ENCODE peak calls at places on chromosome 7, in seven cellular contexts. V, U, F, B, W, K and X are unnamed samples.

GRCh38 chr7:77685219-77685618 is 11.0 kb upstream of the RSBN1L start:
- DNase-seq in V (peak), U (no peak), F (peak), B (peak), W (peak), K (no peak), X (peak)

GRCh38 chr7:45086348-45087065 is 2.3 kb downstream of the NACAD start:
- DNase-seq in V (no peak), U (no peak), F (no peak), B (no peak), W (no peak), K (no peak), X (no peak)

GRCh38 chr7:151740180-151740845 is 136.6 kb downstream of the PRKAG2 start:
- DNase-seq in V (no peak), U (no peak), F (no peak), B (no peak), W (no peak), K (peak), X (no peak)

GRCh38 chr7:19116121-19117080 is 1.0 kb downstream of the TWIST1 start:
- DNase-seq in V (peak), U (no peak), F (peak), B (peak), W (no peak), K (peak), X (peak)

GRCh38 chr7:101677421-101678137 is 48.5 kb upstream of the MYL10 start:
- DNase-seq in V (peak), U (no peak), F (peak), B (no peak), W (no peak), K (no peak), X (peak)

GRCh38 chr7:94060772-94061171 is 56.6 kb upstream of the BET1 start:
- DNase-seq in V (peak), U (no peak), F (no peak), B (no peak), W (no peak), K (no peak), X (peak)

GRCh38 chr7:36276428-36277246 is 113.0 kb upstream of the ANLN start:
- DNase-seq in V (no peak), U (no peak), F (no peak), B (no peak), W (peak), K (no peak), X (no peak)

GRCh38 chr7:127256326-127256725 is 3.6 kb upstream of the GRM8 start:
- DNase-seq in V (no peak), U (no peak), F (no peak), B (no peak), W (no peak), K (no peak), X (no peak)

GRCh38 chr7:29805031-29805430 is 1.3 kb upstream of the WIPF3 start:
- DNase-seq in V (no peak), U (no peak), F (no peak), B (no peak), W (no peak), K (no peak), X (no peak)

GRCh38 chr7:29808075-29808786 is 1.9 kb downstream of the WIPF3 start:
- DNase-seq in V (no peak), U (no peak), F (no peak), B (no peak), W (no peak), K (no peak), X (no peak)

GRCh38 chr7:29807179-29807841 is 1.0 kb downstream of the WIPF3 start:
- DNase-seq in V (peak), U (peak), F (peak), B (no peak), W (peak), K (peak), X (peak)

GRCh38 chr7:29806793-29807178 is 478 bp downstream of the WIPF3 start:
- DNase-seq in V (no peak), U (no peak), F (peak), B (no peak), W (no peak), K (peak), X (no peak)

DNA sequence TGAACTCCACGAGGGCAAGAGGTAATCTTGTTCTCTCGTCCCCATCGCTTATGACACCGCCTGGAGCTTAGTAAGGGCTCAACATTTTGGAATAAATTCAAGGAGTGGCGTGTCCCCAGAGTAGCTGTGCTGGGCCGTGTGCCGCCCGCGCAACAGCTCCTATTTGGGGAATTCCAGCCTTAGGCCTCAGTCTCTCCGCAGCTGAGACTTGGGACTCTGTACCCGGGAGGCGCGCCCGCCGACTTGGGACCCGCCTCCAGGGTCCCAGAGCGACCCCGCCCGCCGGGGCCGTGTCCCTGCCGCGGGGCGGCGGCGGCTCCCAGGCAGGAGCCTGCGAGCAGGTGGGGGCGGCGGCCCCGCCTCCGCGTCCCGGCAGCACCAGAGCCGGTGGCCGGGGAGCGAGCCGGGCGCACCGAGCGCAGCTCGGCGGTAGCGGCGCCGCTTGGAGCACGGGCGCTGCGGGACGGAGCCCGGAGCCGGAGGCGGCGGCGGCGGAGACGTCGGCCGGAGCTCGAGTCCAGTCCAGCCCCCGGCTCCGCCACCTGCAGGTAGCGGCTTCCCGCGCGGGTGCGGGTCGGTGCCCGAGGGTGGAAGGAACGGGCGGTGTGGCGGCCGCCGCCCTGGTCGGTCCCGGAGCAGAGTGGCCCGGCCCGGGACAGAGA is at the start of gene WIPF3:
- DNase-seq in V (peak), U (peak), F (peak), B (peak), W (peak), K (peak), X (peak)
- H3K4me3 ChIP-seq in V (peak), U (peak), F (peak), B (peak), W (peak), K (peak), X (peak)

DNA sequence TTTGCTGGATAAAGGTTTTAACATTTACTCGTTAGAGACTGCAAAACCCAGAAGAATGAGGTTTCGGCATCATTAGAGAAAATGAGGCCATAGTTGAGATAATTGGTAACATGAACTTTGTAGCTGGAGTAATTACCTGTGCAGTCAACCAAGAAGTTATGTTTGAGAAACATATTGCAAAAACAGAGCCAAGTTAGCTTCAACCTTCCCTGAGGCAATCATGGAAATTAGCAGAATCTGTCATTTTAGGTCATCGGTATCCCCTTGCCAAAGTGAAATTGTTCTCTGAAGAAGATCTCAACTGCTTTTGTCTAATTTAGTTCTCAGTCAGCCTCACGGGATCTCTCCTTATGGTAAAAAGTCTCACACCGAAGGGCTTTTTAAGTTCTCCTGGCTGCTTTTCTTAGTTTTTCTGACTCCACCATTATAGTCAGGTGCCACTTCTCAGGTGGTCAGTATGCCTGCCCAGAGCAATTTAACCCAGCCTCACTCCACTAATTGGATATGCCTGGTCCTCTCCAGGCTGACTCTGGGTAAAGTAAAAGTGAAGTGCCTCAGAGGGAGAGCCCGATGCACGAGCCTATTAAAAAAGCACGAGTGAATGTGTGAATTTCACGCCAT is 52.5 kb downstream of the NRCAM start:
- DNase-seq in V (no peak), U (no peak), F (no peak), B (no peak), W (no peak), K (no peak), X (no peak)
- TF ChIP-seq EZH2phosphoT487 in V (no peak), U (no peak), F (no peak), B (no peak), W (no peak), K (no peak), X (no peak)

DNA sequence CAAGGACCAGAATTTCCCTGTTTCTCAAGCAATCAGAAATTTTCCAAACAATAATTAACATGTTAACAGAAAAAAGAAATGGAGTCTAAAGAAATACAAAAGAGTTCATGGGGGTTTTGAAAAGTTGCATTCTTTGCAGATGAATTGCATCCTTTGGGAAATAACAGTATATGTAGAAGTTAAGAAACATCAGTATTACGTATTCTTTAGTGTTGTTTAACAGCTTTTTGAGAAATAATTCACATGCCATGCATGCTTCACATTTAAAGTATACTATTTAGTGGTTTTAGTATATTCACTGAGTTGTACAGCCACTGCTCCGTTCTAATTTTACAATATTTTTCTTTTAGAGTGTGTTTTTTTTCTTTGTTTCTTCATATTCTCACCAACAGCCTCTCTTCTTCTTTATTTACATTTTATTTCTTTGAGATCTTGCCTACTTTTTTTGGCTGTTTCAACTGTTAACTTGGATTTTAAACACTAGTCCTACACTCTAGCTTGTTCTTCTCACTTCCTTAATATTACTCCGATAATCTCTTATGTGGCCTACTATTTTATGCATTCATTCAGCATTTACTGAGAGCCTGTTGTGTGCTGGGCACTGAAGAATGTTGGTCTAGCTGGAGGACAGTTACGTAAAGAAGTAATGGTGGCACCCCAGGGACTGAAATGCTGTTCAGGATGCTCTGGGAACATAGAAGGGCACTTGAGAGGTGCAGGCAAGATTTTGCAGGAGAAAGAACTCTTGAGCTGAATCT is 330.1 kb downstream of the EXOC4 start:
- DNase-seq in V (peak), U (no peak), F (no peak), B (no peak), W (no peak), K (no peak), X (no peak)
- TF ChIP-seq EZH2 in V (no peak), U (no peak), F (no peak), B (no peak), W (no peak), K (no peak), X (no peak)

GRCh38 chr7:128941946-128942526 is 4.3 kb downstream of the IRF5 start:
- DNase-seq in V (no peak), U (no peak), F (no peak), B (no peak), W (no peak), K (no peak), X (no peak)

GRCh38 chr7:128939075-128939860 is 1.5 kb downstream of the IRF5 start:
- DNase-seq in V (no peak), U (no peak), F (no peak), B (peak), W (no peak), K (no peak), X (no peak)

GRCh38 chr7:128939861-128940410 is 2.2 kb downstream of the IRF5 start:
- DNase-seq in V (no peak), U (no peak), F (no peak), B (peak), W (no peak), K (no peak), X (no peak)

GRCh38 chr7:128941323-128941890 is 3.7 kb downstream of the IRF5 start:
- DNase-seq in V (no peak), U (no peak), F (no peak), B (no peak), W (no peak), K (no peak), X (no peak)

DNA sequence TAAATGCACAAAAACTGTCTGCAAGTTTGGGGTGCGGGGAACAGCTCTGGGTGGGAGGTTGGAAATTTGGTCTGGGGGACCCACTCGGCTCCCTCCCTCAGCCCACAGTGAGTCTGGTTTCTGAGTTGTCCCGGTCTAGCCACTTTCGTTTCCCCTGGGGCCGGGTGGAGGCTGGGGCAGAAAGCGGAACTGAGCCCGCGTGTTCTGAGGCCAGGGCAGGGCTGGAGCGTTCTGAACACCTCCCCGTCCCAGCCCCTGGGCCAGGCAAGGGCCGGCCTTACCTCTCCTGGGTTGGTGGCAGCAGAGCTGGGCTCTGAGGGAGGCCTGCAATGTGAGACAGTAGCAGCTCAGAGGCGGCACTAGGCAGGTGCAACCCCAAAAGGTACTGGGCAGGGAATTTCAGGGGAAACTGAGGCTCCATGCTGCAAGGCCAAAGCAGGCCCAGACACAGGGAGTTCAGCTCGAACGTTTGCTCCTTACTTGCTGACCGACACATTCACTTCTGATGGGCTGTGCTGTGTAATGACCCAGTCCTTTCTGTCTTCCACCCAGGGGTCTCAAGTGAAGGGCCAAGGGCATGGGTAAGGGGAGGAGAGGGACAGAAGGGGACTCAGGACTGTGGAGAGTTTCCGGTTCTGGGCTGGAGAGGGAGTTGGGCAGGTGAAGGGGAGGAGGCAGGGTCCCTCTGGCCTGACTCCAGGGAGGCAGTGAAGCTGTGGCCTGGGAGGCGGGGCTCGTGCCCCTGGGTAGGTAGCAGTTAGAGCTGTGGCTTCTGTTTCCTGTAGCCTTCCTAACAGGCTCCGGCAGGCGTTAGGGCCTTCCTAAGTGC is 3.0 kb downstream of the IRF5 start:
- DNase-seq in V (no peak), U (no peak), F (no peak), B (peak), W (no peak), K (no peak), X (no peak)
- H3K4me3 ChIP-seq in V (no peak), U (no peak), F (no peak), B (peak), W (no peak), K (no peak), X (no peak)

GRCh38 chr7:16494955-16495719 is 29.6 kb upstream of the SOSTDC1 start:
- DNase-seq in V (no peak), U (no peak), F (no peak), B (no peak), W (no peak), K (no peak), X (peak)
- TF ChIP-seq EZH2phosphoT487 in V (no peak), U (no peak), F (no peak), B (no peak), W (no peak), K (no peak), X (no peak)

GRCh38 chr7:114086906-114087651 is 168.3 kb upstream of the PPP1R3A start:
- DNase-seq in V (peak), U (no peak), F (peak), B (peak), W (peak), K (peak), X (no peak)

GRCh38 chr7:114088541-114088940 is 169.7 kb upstream of the PPP1R3A start:
- DNase-seq in V (no peak), U (no peak), F (no peak), B (no peak), W (no peak), K (no peak), X (no peak)

GRCh38 chr7:114085592-114086490 is 167.0 kb upstream of the PPP1R3A start:
- DNase-seq in V (peak), U (peak), F (peak), B (peak), W (peak), K (peak), X (peak)

GRCh38 chr7:114086491-114086905 is 167.7 kb upstream of the PPP1R3A start:
- DNase-seq in V (peak), U (no peak), F (peak), B (peak), W (peak), K (peak), X (no peak)

GRCh38 chr7:114087674-114088539 is 169.1 kb upstream of the PPP1R3A start:
- DNase-seq in V (peak), U (no peak), F (peak), B (peak), W (peak), K (peak), X (no peak)
- TF ChIP-seq EZH2 in V (no peak), U (no peak), F (peak), B (no peak), W (no peak), K (peak), X (no peak)

DNA sequence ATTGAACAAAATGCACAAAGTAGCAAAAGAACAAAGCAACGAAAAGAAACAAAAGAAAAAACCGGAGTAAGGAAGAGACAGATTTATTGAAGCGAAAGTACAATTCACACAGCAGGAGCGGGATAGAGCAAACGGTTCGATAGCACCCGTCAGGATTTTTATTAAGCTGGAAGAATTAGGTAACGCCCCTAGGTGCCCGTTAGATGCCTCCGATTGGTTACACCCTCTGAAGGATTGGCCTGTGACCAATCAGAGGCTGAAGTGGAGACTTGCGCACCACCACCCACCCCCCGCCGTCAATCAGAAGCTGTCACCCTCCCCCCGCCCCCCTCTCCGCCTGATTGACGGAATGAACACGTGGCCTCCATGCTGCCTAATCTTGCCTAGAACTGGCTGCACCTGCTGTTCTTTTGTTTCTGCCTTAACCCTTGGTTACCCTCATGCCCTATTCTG is 16.8 kb downstream of the OCM2 start:
- DNase-seq in V (no peak), U (peak), F (peak), B (no peak), W (peak), K (peak), X (no peak)
- H3K4me3 ChIP-seq in V (no peak), U (peak), F (peak), B (no peak), W (no peak), K (peak), X (no peak)

DNA sequence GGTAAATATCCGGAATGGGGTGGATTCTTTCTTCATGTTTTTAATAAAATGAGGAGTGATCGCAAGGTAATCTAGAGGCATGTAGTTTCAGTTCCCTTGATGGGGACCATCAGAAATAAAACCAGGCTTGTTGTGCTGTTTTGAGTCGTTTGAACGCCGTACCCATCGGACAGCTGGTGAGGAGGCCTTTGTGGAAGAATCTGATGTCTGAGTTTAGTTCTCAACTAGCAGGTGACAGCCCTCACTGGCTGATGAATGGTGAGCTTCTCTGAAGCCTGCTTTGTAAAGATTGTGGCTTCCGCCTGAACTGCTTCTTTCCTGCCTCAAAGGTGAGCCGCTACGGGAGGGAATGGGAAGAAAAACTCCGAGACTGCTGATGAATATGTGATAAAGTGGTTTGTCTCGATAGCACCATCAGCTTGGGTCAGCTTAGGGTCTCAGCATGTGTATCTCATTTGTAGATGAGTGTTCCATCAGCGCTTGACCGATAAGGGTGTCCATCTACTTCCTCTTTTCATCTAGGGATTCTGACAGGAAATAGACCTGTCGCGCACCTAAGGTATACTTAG is 977 bp downstream of the TMEM248 start:
- DNase-seq in V (peak), U (no peak), F (peak), B (peak), W (peak), K (peak), X (peak)
- TF ChIP-seq EZH2phosphoT487 in V (no peak), U (no peak), F (no peak), B (no peak), W (no peak), K (no peak), X (no peak)